ENCODE peak calls at places on chromosomes 4 and X, in nine cellular contexts. One of them, this sample, is unnamed.

GRCh38 chr4:173056271-173056670 is 112.3 kb upstream of the GALNT7 start:
- DNase-seq in CD4-positive, alpha-beta memory T cell: no peak
- DNase-seq in pancreas: no peak
- DNase-seq in CD4-positive, CD25-positive, alpha-beta regulatory T cell: no peak
- DNase-seq in kidney: no peak
- DNase-seq in mesenchymal stem cell: no peak
- DNase-seq in GM23248: no peak
- DNase-seq in left ventricle myocardium inferior: no peak
- DNase-seq in CD8-positive, alpha-beta memory T cell: no peak
- DNase-seq in this sample: no peak

GRCh38 chr4:48360285-48360965 is 19.1 kb downstream of the SLAIN2 start:
- DNase-seq in left ventricle myocardium inferior: no peak
- DNase-seq in kidney: no peak
- DNase-seq in CD4-positive, alpha-beta memory T cell: no peak
- DNase-seq in mesenchymal stem cell: peak; percentile 80
- DNase-seq in GM23248: peak; percentile 90
- DNase-seq in CD8-positive, alpha-beta memory T cell: no peak
- DNase-seq in CD4-positive, CD25-positive, alpha-beta regulatory T cell: no peak
- DNase-seq in pancreas: no peak
- DNase-seq in this sample: no peak

GRCh38 chr4:2255501-2256155 is 6.3 kb downstream of the MXD4 start:
- DNase-seq in left ventricle myocardium inferior: peak; percentile 33
- DNase-seq in GM23248: no peak
- DNase-seq in CD8-positive, alpha-beta memory T cell: no peak
- DNase-seq in kidney: peak; percentile 87
- DNase-seq in CD4-positive, alpha-beta memory T cell: no peak
- DNase-seq in pancreas: peak; percentile 63
- DNase-seq in mesenchymal stem cell: no peak
- DNase-seq in CD4-positive, CD25-positive, alpha-beta regulatory T cell: peak; percentile 0
- DNase-seq in this sample: no peak

GRCh38 chr4:86500527-86500926 is 93.6 kb upstream of the PTPN13 start:
- DNase-seq in pancreas: no peak
- DNase-seq in CD4-positive, CD25-positive, alpha-beta regulatory T cell: no peak
- DNase-seq in CD4-positive, alpha-beta memory T cell: no peak
- DNase-seq in mesenchymal stem cell: no peak
- DNase-seq in GM23248: peak; percentile 50
- DNase-seq in left ventricle myocardium inferior: no peak
- DNase-seq in CD8-positive, alpha-beta memory T cell: no peak
- DNase-seq in kidney: no peak
- DNase-seq in this sample: no peak

GRCh38 chr4:144634978-144635747 is 10.8 kb upstream of the HHIP start:
- DNase-seq in kidney: no peak
- DNase-seq in CD4-positive, alpha-beta memory T cell: no peak
- DNase-seq in pancreas: no peak
- DNase-seq in CD4-positive, CD25-positive, alpha-beta regulatory T cell: no peak
- DNase-seq in GM23248: no peak
- DNase-seq in CD8-positive, alpha-beta memory T cell: no peak
- DNase-seq in left ventricle myocardium inferior: no peak
- DNase-seq in mesenchymal stem cell: no peak
- DNase-seq in this sample: no peak

GRCh38 chr4:126614456-126614855 is 1018.3 kb upstream of the INTU start:
- DNase-seq in kidney: no peak
- DNase-seq in pancreas: no peak
- DNase-seq in left ventricle myocardium inferior: no peak
- DNase-seq in CD4-positive, CD25-positive, alpha-beta regulatory T cell: no peak
- DNase-seq in CD4-positive, alpha-beta memory T cell: no peak
- DNase-seq in mesenchymal stem cell: no peak
- DNase-seq in CD8-positive, alpha-beta memory T cell: no peak
- DNase-seq in GM23248: no peak
- DNase-seq in this sample: no peak

GRCh38 chr4:139921551-139922184 is 232.3 kb downstream of the MAML3 start:
- DNase-seq in GM23248: no peak
- DNase-seq in CD4-positive, alpha-beta memory T cell: no peak
- DNase-seq in kidney: no peak
- DNase-seq in CD8-positive, alpha-beta memory T cell: no peak
- DNase-seq in pancreas: peak; percentile 63
- DNase-seq in mesenchymal stem cell: no peak
- DNase-seq in CD4-positive, CD25-positive, alpha-beta regulatory T cell: no peak
- DNase-seq in left ventricle myocardium inferior: no peak
- DNase-seq in this sample: no peak

GRCh38 chr4:169158860-169159259 is 111.9 kb downstream of the SH3RF1 start:
- DNase-seq in CD8-positive, alpha-beta memory T cell: no peak
- DNase-seq in CD4-positive, alpha-beta memory T cell: no peak
- DNase-seq in CD4-positive, CD25-positive, alpha-beta regulatory T cell: no peak
- DNase-seq in GM23248: no peak
- DNase-seq in pancreas: no peak
- DNase-seq in mesenchymal stem cell: peak; percentile 29
- DNase-seq in kidney: no peak
- DNase-seq in left ventricle myocardium inferior: no peak
- DNase-seq in this sample: no peak

GRCh38 chrX:142089193-142089592 is 115.9 kb downstream of the MAGEC2 start:
- DNase-seq in CD4-positive, alpha-beta memory T cell: no peak
- DNase-seq in CD8-positive, alpha-beta memory T cell: no peak
- DNase-seq in kidney: no peak
- DNase-seq in GM23248: peak; percentile 3
- DNase-seq in pancreas: no peak
- DNase-seq in mesenchymal stem cell: no peak
- DNase-seq in left ventricle myocardium inferior: no peak
- DNase-seq in CD4-positive, CD25-positive, alpha-beta regulatory T cell: no peak
- DNase-seq in this sample: no peak

GRCh38 chr4:105994061-105994460 is 98.8 kb downstream of the NPNT start:
- DNase-seq in kidney: no peak
- DNase-seq in left ventricle myocardium inferior: no peak
- DNase-seq in CD4-positive, alpha-beta memory T cell: no peak
- DNase-seq in pancreas: no peak
- DNase-seq in CD8-positive, alpha-beta memory T cell: no peak
- DNase-seq in mesenchymal stem cell: no peak
- DNase-seq in CD4-positive, CD25-positive, alpha-beta regulatory T cell: no peak
- DNase-seq in GM23248: no peak
- DNase-seq in this sample: no peak

GRCh38 chr4:141153751-141154510 is 20.7 kb upstream of the RNF150 start:
- DNase-seq in mesenchymal stem cell: peak; percentile 84
- DNase-seq in CD8-positive, alpha-beta memory T cell: no peak
- DNase-seq in left ventricle myocardium inferior: no peak
- DNase-seq in CD4-positive, CD25-positive, alpha-beta regulatory T cell: no peak
- DNase-seq in GM23248: no peak
- DNase-seq in CD4-positive, alpha-beta memory T cell: no peak
- DNase-seq in pancreas: no peak
- DNase-seq in kidney: no peak
- DNase-seq in this sample: no peak

GRCh38 chrX:105018865-105019264 is 201.6 kb downstream of the TEX13A start:
- DNase-seq in mesenchymal stem cell: peak; percentile 38
- DNase-seq in CD8-positive, alpha-beta memory T cell: no peak
- DNase-seq in CD4-positive, alpha-beta memory T cell: no peak
- DNase-seq in CD4-positive, CD25-positive, alpha-beta regulatory T cell: no peak
- DNase-seq in kidney: no peak
- DNase-seq in left ventricle myocardium inferior: no peak
- DNase-seq in GM23248: no peak
- DNase-seq in pancreas: no peak
- DNase-seq in this sample: no peak

GRCh38 chrX:44106864-44107263 is 133.7 kb upstream of the NDP start:
- DNase-seq in left ventricle myocardium inferior: no peak
- DNase-seq in GM23248: no peak
- DNase-seq in pancreas: no peak
- DNase-seq in CD8-positive, alpha-beta memory T cell: no peak
- DNase-seq in kidney: no peak
- DNase-seq in CD4-positive, alpha-beta memory T cell: no peak
- DNase-seq in mesenchymal stem cell: no peak
- DNase-seq in CD4-positive, CD25-positive, alpha-beta regulatory T cell: no peak
- DNase-seq in this sample: no peak

GRCh38 chr4:153115322-153116100 is 88.7 kb upstream of the TRIM2 start:
- DNase-seq in GM23248: peak; percentile 83
- DNase-seq in mesenchymal stem cell: peak; percentile 84
- DNase-seq in CD8-positive, alpha-beta memory T cell: peak; percentile 90
- DNase-seq in left ventricle myocardium inferior: no peak
- DNase-seq in pancreas: no peak
- DNase-seq in CD4-positive, CD25-positive, alpha-beta regulatory T cell: peak; percentile 49
- DNase-seq in CD4-positive, alpha-beta memory T cell: peak; percentile 88
- DNase-seq in kidney: no peak
- DNase-seq in this sample: peak; percentile 63

GRCh38 chr4:147829401-147830101 is 97.7 kb downstream of the ARHGAP10 start:
- DNase-seq in GM23248: peak; percentile 10
- DNase-seq in pancreas: no peak
- DNase-seq in mesenchymal stem cell: peak; percentile 70
- DNase-seq in CD8-positive, alpha-beta memory T cell: no peak
- DNase-seq in kidney: no peak
- DNase-seq in CD4-positive, CD25-positive, alpha-beta regulatory T cell: no peak
- DNase-seq in CD4-positive, alpha-beta memory T cell: no peak
- DNase-seq in left ventricle myocardium inferior: peak; percentile 56
- DNase-seq in this sample: no peak

GRCh38 chr4:187271848-187272247 is 548.2 kb upstream of the FAT1 start:
- DNase-seq in GM23248: no peak
- DNase-seq in kidney: no peak
- DNase-seq in CD8-positive, alpha-beta memory T cell: no peak
- DNase-seq in mesenchymal stem cell: no peak
- DNase-seq in CD4-positive, CD25-positive, alpha-beta regulatory T cell: no peak
- DNase-seq in CD4-positive, alpha-beta memory T cell: no peak
- DNase-seq in pancreas: no peak
- DNase-seq in left ventricle myocardium inferior: no peak
- DNase-seq in this sample: no peak

GRCh38 chr4:16259531-16260246 is 33.4 kb upstream of the TAPT1 start:
- DNase-seq in pancreas: no peak
- DNase-seq in CD4-positive, alpha-beta memory T cell: no peak
- DNase-seq in mesenchymal stem cell: no peak
- DNase-seq in left ventricle myocardium inferior: no peak
- DNase-seq in GM23248: peak; percentile 55
- DNase-seq in CD4-positive, CD25-positive, alpha-beta regulatory T cell: no peak
- DNase-seq in CD8-positive, alpha-beta memory T cell: no peak
- DNase-seq in kidney: no peak
- DNase-seq in this sample: no peak

GRCh38 chr4:74400395-74400794 is 35.5 kb downstream of the EREG start:
- DNase-seq in left ventricle myocardium inferior: no peak
- DNase-seq in CD8-positive, alpha-beta memory T cell: no peak
- DNase-seq in CD4-positive, CD25-positive, alpha-beta regulatory T cell: no peak
- DNase-seq in kidney: no peak
- DNase-seq in CD4-positive, alpha-beta memory T cell: no peak
- DNase-seq in pancreas: no peak
- DNase-seq in mesenchymal stem cell: no peak
- DNase-seq in GM23248: no peak
- DNase-seq in this sample: no peak

GRCh38 chrX:21929209-21929608 is 11.3 kb upstream of the SMS start:
- DNase-seq in pancreas: no peak
- DNase-seq in CD4-positive, CD25-positive, alpha-beta regulatory T cell: no peak
- DNase-seq in CD4-positive, alpha-beta memory T cell: no peak
- DNase-seq in kidney: no peak
- DNase-seq in GM23248: no peak
- DNase-seq in left ventricle myocardium inferior: no peak
- DNase-seq in mesenchymal stem cell: no peak
- DNase-seq in CD8-positive, alpha-beta memory T cell: no peak
- DNase-seq in this sample: no peak

DNA sequence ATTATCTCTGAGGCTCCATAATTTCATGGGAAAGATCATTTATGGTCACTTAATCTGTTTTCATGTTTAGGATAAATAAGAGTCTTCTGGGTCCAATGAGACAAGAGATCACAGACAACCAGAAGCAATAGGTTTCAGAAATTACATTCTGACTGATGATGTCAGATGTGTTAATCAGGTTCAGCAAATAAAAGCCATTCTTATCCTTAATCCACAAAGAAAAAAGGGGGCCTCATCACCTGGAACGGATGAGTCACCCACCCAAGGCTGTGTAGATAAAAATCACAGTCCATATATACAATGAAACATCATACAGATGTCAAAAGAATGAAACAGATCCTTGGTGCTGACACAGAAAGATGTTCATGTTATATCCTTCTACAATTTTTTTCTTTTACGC is 36.6 kb downstream of the SYTL4 start:
- DNase-seq in CD4-positive, alpha-beta memory T cell: no peak
- DNase-seq in mesenchymal stem cell: no peak
- DNase-seq in GM23248: no peak
- DNase-seq in left ventricle myocardium inferior: no peak
- DNase-seq in pancreas: no peak
- DNase-seq in CD4-positive, CD25-positive, alpha-beta regulatory T cell: no peak
- DNase-seq in kidney: no peak
- DNase-seq in CD8-positive, alpha-beta memory T cell: no peak
- DNase-seq in this sample: no peak
- H3K27ac ChIP-seq in CD4-positive, alpha-beta memory T cell: no peak overlapping the region
- H3K27ac ChIP-seq in mesenchymal stem cell: no peak overlapping the region
- H3K27ac ChIP-seq in GM23248: no peak overlapping the region
- H3K27ac ChIP-seq in left ventricle myocardium inferior: no peak overlapping the region
- H3K27ac ChIP-seq in pancreas: no peak overlapping the region
- H3K27ac ChIP-seq in CD4-positive, CD25-positive, alpha-beta regulatory T cell: no peak overlapping the region
- H3K27ac ChIP-seq in kidney: no peak overlapping the region
- H3K27ac ChIP-seq in CD8-positive, alpha-beta memory T cell: no peak overlapping the region
- H3K27ac ChIP-seq in this sample: no peak overlapping the region

DNA sequence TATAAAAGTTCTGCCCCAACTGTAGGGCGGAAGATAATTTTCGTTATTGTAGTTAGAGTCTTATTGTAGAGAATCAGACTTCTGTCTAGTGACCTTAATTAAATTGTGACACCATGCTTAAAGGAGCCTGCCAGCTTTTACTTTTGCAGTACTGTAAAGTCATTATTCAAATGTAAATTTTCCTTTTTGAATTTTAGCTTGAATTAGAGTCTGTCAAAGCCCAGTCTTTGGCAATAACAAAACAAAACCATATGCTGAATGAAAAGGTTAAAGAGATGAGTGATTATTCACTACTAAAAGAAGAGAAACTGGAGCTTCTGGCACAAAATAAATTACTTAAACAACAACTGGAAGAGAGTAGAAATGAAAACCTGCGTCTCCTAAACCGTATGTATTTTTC is 21.8 kb downstream of the OFD1 start:
- DNase-seq in CD4-positive, alpha-beta memory T cell: no peak
- DNase-seq in CD8-positive, alpha-beta memory T cell: no peak
- DNase-seq in pancreas: no peak
- DNase-seq in left ventricle myocardium inferior: no peak
- DNase-seq in kidney: no peak
- DNase-seq in mesenchymal stem cell: no peak
- DNase-seq in GM23248: no peak
- DNase-seq in CD4-positive, CD25-positive, alpha-beta regulatory T cell: no peak
- DNase-seq in this sample: no peak
- H3K4me1 ChIP-seq in CD4-positive, alpha-beta memory T cell: peaks cover 12% of the 10 kb centered on the region
- H3K4me1 ChIP-seq in CD8-positive, alpha-beta memory T cell: peaks cover 6% of the 10 kb centered on the region
- H3K4me1 ChIP-seq in pancreas: peaks cover 6% of the 10 kb centered on the region
- H3K4me1 ChIP-seq in left ventricle myocardium inferior: no peaks in the 10 kb centered on the region
- H3K4me1 ChIP-seq in kidney: no peaks in the 10 kb centered on the region
- H3K4me1 ChIP-seq in mesenchymal stem cell: no peaks in the 10 kb centered on the region
- H3K4me1 ChIP-seq in GM23248: no peaks in the 10 kb centered on the region
- H3K4me1 ChIP-seq in CD4-positive, CD25-positive, alpha-beta regulatory T cell: peaks cover 10% of the 10 kb centered on the region
- H3K4me1 ChIP-seq in this sample: no peaks in the 10 kb centered on the region

GRCh38 chrX:42022158-42022557 is 98.8 kb upstream of the CASK start:
- DNase-seq in kidney: no peak
- DNase-seq in CD4-positive, CD25-positive, alpha-beta regulatory T cell: no peak
- DNase-seq in pancreas: no peak
- DNase-seq in GM23248: no peak
- DNase-seq in CD8-positive, alpha-beta memory T cell: no peak
- DNase-seq in CD4-positive, alpha-beta memory T cell: no peak
- DNase-seq in mesenchymal stem cell: no peak
- DNase-seq in left ventricle myocardium inferior: no peak
- DNase-seq in this sample: no peak
- H3K27ac ChIP-seq in kidney: no peak overlapping the region
- H3K27ac ChIP-seq in CD4-positive, CD25-positive, alpha-beta regulatory T cell: no peak overlapping the region
- H3K27ac ChIP-seq in pancreas: no peak overlapping the region
- H3K27ac ChIP-seq in GM23248: no peak overlapping the region
- H3K27ac ChIP-seq in CD8-positive, alpha-beta memory T cell: no peak overlapping the region
- H3K27ac ChIP-seq in CD4-positive, alpha-beta memory T cell: no peak overlapping the region
- H3K27ac ChIP-seq in mesenchymal stem cell: no peak overlapping the region
- H3K27ac ChIP-seq in left ventricle myocardium inferior: no peak overlapping the region
- H3K27ac ChIP-seq in this sample: no peak overlapping the region

DNA sequence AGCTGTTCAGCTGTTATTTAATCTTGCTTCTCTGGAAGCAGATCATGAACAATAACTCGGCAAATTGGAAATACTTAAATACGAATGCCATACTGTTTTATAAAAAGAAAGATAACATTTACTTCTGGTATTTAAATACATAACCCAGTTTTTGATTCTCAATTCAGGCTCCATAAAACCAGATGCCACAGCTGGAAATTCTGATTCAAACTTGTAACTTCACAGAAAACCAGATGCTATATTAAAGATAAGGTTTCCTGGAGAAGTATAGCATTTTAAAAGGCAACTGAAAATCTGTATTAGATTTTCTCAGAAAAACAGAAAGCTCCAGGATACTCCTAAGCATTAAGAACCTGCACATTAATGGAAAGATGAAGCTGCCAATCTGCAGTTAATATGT is 40.2 kb downstream of the STX18 start:
- DNase-seq in CD4-positive, CD25-positive, alpha-beta regulatory T cell: no peak
- DNase-seq in CD4-positive, alpha-beta memory T cell: no peak
- DNase-seq in CD8-positive, alpha-beta memory T cell: no peak
- DNase-seq in mesenchymal stem cell: no peak
- DNase-seq in left ventricle myocardium inferior: no peak
- DNase-seq in pancreas: no peak
- DNase-seq in GM23248: no peak
- DNase-seq in kidney: no peak
- DNase-seq in this sample: no peak
- H3K4me1 ChIP-seq in CD4-positive, CD25-positive, alpha-beta regulatory T cell: peaks cover 12% of the 10 kb centered on the region
- H3K4me1 ChIP-seq in CD4-positive, alpha-beta memory T cell: peaks cover 12% of the 10 kb centered on the region
- H3K4me1 ChIP-seq in CD8-positive, alpha-beta memory T cell: peaks cover 10% of the 10 kb centered on the region
- H3K4me1 ChIP-seq in mesenchymal stem cell: peaks cover 5% of the 10 kb centered on the region
- H3K4me1 ChIP-seq in left ventricle myocardium inferior: peaks cover 25% of the 10 kb centered on the region
- H3K4me1 ChIP-seq in pancreas: peaks cover 4% of the 10 kb centered on the region
- H3K4me1 ChIP-seq in GM23248: peaks cover 7% of the 10 kb centered on the region
- H3K4me1 ChIP-seq in kidney: peaks cover 21% of the 10 kb centered on the region
- H3K4me1 ChIP-seq in this sample: peaks cover 6% of the 10 kb centered on the region